ENCODE peak calls at places on chromosomes 6 and 20, in eight cellular contexts. B is KG1; X is stimulated activated CD8-positive, alpha-beta memory T cell treated with anti-CD3 and anti-CD28 coated beads, Interleukin-15, amount 100 ng/mL, for 24 hours; I is IMR-90; D is stimulated activated CD4-positive, alpha-beta T cell treated with anti-CD3 and anti-CD28 coated beads, Interleukin-1b, Interleukin-23, amount 100 ng/mL, for 4 hours; V is HS-5; S is ELF-1; T is neural progenitor cell. L is an unnamed sample.
A peak's percentile ranks its signal among the peaks of the same experiment; 100 is the strongest.

GRCh38 chr6:83815631-83816030 is 37.5 kb upstream of the RIPPLY2 start:
- DNase-seq in B (no peak), X (no peak), I (no peak), D (no peak), V (no peak), S (no peak), T (no peak), L (no peak)

GRCh38 chr6:99031957-99032356 is 84.2 kb upstream of the FBXL4 start:
- DNase-seq in B (no peak), X (no peak), I (no peak), D (no peak), V (no peak), S (no peak), T (no peak), L (no peak)

GRCh38 chr20:47070176-47070575 is 175.5 kb downstream of the EYA2 start:
- DNase-seq in B (no peak), X (no peak), I (peak; percentile 72), D (no peak), V (no peak), S (no peak), T (no peak), L (no peak)

GRCh38 chr6:1596088-1596852 is 13.4 kb upstream of the FOXC1 start:
- DNase-seq in B (peak; percentile 57), X (peak; percentile 39), I (peak; percentile 45), D (peak; percentile 62), V (no peak), S (peak; percentile 92), T (peak; percentile 80), L (no peak)

GRCh38 chr6:44245912-44246662 is 814 bp upstream of the HSP90AB1 start:
- DNase-seq in B (peak; percentile 49), X (peak; percentile 85), I (peak; percentile 81), D (peak; percentile 77), V (no peak), S (peak; percentile 99), T (peak; percentile 95), L (peak; percentile 62)

GRCh38 chr20:5331340-5331739 is 14.6 kb upstream of the PROKR2 start:
- DNase-seq in B (no peak), X (no peak), I (no peak), D (no peak), V (no peak), S (no peak), T (no peak), L (no peak)

GRCh38 chr6:83708970-83709747 is at the start of gene SNAP91:
- DNase-seq in B (no peak), X (no peak), I (no peak), D (no peak), V (peak; percentile 9), S (peak; percentile 43), T (peak; percentile 88), L (peak; percentile 50)

GRCh38 chr6:54935739-54936138 is 89.2 kb downstream of the FAM83B start:
- DNase-seq in B (no peak), X (no peak), I (peak; percentile 87), D (no peak), V (peak; percentile 71), S (no peak), T (no peak), L (no peak)

GRCh38 chr20:21516861-21517565 is 3.1 kb upstream of the NKX2-2 start:
- DNase-seq in B (no peak), X (no peak), I (no peak), D (no peak), V (no peak), S (peak; percentile 59), T (peak; percentile 55), L (no peak)

GRCh38 chr6:164753517-164753916 is 555.9 kb downstream of the C6orf118 start:
- DNase-seq in B (no peak), X (no peak), I (no peak), D (no peak), V (peak; percentile 43), S (no peak), T (no peak), L (no peak)

GRCh38 chr20:11378252-11378651 is 539.4 kb upstream of the BTBD3 start:
- DNase-seq in B (no peak), X (no peak), I (no peak), D (no peak), V (no peak), S (peak; percentile 15), T (no peak), L (no peak)

GRCh38 chr6:21915707-21916399 is 322.3 kb downstream of the SOX4 start:
- DNase-seq in B (no peak), X (no peak), I (peak; percentile 56), D (no peak), V (no peak), S (no peak), T (no peak), L (no peak)

GRCh38 chr6:21753571-21754108 is 160.1 kb downstream of the SOX4 start:
- DNase-seq in B (no peak), X (no peak), I (peak; percentile 97), D (no peak), V (no peak), S (no peak), T (no peak), L (no peak)

GRCh38 chr6:144559865-144560603 is 274.9 kb downstream of the UTRN start:
- DNase-seq in B (no peak), X (no peak), I (peak; percentile 38), D (no peak), V (no peak), S (no peak), T (no peak), L (no peak)

GRCh38 chr6:150962436-150962835 is 96.9 kb downstream of the MTHFD1L start:
- DNase-seq in B (no peak), X (no peak), I (no peak), D (no peak), V (no peak), S (no peak), T (no peak), L (no peak)

L was measured in D721Med.